ENCODE peak calls at places on chromosomes 13 and 19, in nine cellular contexts. X, L, B, S, Z, Q, O, J and C are unnamed samples.

GRCh38 chr19:5238700-5239099 is 101.9 kb downstream of the PTPRS start:
- DNase-seq in X (no peak), L (no peak), B (no peak), S (no peak), Z (no peak), Q (no peak), O (no peak), J (no peak), C (peak; percentile 78)

GRCh38 chr13:102091231-102091630 is 310.6 kb downstream of the FGF14 start:
- DNase-seq in X (no peak), L (no peak), B (no peak), S (no peak), Z (no peak), Q (peak; percentile 39), O (no peak), J (no peak), C (no peak)

GRCh38 chr19:46303702-46304397 is 7.0 kb downstream of the HIF3A start:
- DNase-seq in X (no peak), L (peak; percentile 78), B (peak; percentile 70), S (peak; percentile 54), Z (peak; percentile 83), Q (peak; percentile 57), O (no peak), J (no peak), C (peak; percentile 91)

GRCh38 chr13:77697208-77698103 is at the start of gene SLAIN1:
- DNase-seq in X (peak; percentile 87), L (peak; percentile 81), B (peak; percentile 75), S (peak; percentile 67), Z (peak; percentile 80), Q (peak; percentile 49), O (peak; percentile 61), J (peak; percentile 83), C (peak; percentile 92)

GRCh38 chr13:26186995-26187394 is 35.1 kb downstream of the RNF6 start:
- DNase-seq in X (peak; percentile 19), L (no peak), B (no peak), S (no peak), Z (no peak), Q (no peak), O (peak; percentile 7), J (no peak), C (no peak)

GRCh38 chr13:44555207-44555606 is 20.9 kb downstream of the TSC22D1 start:
- DNase-seq in X (no peak), L (no peak), B (no peak), S (no peak), Z (no peak), Q (no peak), O (no peak), J (no peak), C (no peak)

GRCh38 chr13:38979891-38980627 is 10.6 kb downstream of the STOML3 start:
- DNase-seq in X (no peak), L (peak; percentile 59), B (no peak), S (no peak), Z (no peak), Q (no peak), O (no peak), J (no peak), C (no peak)

GRCh38 chr13:75813323-75813722 is 177.2 kb downstream of the LMO7 start:
- DNase-seq in X (no peak), L (peak; percentile 40), B (no peak), S (no peak), Z (no peak), Q (no peak), O (no peak), J (no peak), C (no peak)

GRCh38 chr19:30666301-30666803 is 294.2 kb downstream of the ZNF536 start:
- DNase-seq in X (no peak), L (no peak), B (no peak), S (no peak), Z (no peak), Q (peak; percentile 48), O (peak; percentile 22), J (no peak), C (no peak)

GRCh38 chr19:16327501-16327900 is 2.9 kb downstream of the KLF2 start:
- DNase-seq in X (peak; percentile 40), L (no peak), B (no peak), S (no peak), Z (no peak), Q (no peak), O (no peak), J (no peak), C (peak; percentile 58)

GRCh38 chr13:25574437-25575426 is 203.0 kb downstream of the ATP8A2 start:
- DNase-seq in X (peak; percentile 44), L (peak; percentile 71), B (no peak), S (peak; percentile 72), Z (peak; percentile 71), Q (peak; percentile 74), O (peak; percentile 80), J (no peak), C (peak; percentile 60)

GRCh38 chr13:106276876-106277275 is 258.6 kb downstream of the EFNB2 start:
- DNase-seq in X (no peak), L (no peak), B (no peak), S (no peak), Z (no peak), Q (no peak), O (no peak), J (no peak), C (no peak)

GRCh38 chr13:106274551-106275208 is 260.8 kb downstream of the EFNB2 start:
- DNase-seq in X (no peak), L (no peak), B (no peak), S (no peak), Z (no peak), Q (no peak), O (no peak), J (no peak), C (no peak)

GRCh38 chr13:106281426-106281825 is 254.0 kb downstream of the EFNB2 start:
- DNase-seq in X (no peak), L (no peak), B (no peak), S (no peak), Z (no peak), Q (no peak), O (no peak), J (no peak), C (no peak)

GRCh38 chr13:106275441-106276032 is 259.9 kb downstream of the EFNB2 start:
- DNase-seq in X (no peak), L (no peak), B (no peak), S (no peak), Z (no peak), Q (no peak), O (no peak), J (no peak), C (no peak)

DNA sequence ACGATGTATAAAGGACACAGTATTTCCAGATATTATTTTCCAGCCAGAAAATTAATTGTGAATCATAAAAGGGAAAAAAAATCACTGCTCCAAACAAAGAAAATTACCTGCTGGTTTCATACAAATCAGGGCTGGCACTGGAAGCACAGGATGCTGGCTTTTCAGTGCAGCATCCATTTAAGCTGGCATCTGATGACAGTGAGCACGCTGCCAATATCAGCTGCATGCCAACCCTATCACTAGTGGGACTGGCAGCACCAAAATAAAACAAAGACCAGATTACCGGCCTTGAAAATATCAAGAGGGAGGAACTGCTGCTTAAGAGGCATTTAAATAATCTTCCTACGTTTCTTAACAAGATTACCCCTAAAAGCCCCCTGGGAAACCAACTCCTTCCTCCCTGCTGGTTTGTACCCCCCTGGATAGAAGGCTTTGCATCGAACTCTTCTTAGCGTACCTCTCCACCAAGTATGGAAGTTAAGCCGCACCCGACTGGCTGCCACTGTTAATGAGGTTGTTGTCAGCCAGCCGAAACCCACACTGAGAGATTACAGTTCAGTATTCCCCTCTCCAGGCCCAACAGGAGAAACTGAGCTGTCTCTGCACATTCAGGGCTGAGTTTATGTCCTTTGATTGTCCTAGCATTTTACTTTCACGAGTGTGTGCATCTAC is 257.8 kb downstream of the EFNB2 start:
- DNase-seq in X (no peak), L (no peak), B (no peak), S (no peak), Z (no peak), Q (no peak), O (no peak), J (no peak), C (no peak)
- TF ChIP-seq POLR2A in X (no peak), L (no peak), B (no peak), S (no peak), Z (no peak), Q (no peak), O (no peak), J (no peak), C (no peak)

GRCh38 chr13:27959976-27960361 is 9.1 kb downstream of the CDX2 start:
- DNase-seq in X (no peak), L (no peak), B (no peak), S (no peak), Z (no peak), Q (no peak), O (no peak), J (no peak), C (no peak)
- H3K4me3 ChIP-seq in X (no peak overlapping the region), L (no peak overlapping the region), B (no peak overlapping the region), S (peak overlapping the region; percentile 59), Z (no peak overlapping the region), Q (peak overlapping the region; percentile 58), O (no peak overlapping the region), J (peak overlapping the region; percentile 45), C (no peak overlapping the region)

DNA sequence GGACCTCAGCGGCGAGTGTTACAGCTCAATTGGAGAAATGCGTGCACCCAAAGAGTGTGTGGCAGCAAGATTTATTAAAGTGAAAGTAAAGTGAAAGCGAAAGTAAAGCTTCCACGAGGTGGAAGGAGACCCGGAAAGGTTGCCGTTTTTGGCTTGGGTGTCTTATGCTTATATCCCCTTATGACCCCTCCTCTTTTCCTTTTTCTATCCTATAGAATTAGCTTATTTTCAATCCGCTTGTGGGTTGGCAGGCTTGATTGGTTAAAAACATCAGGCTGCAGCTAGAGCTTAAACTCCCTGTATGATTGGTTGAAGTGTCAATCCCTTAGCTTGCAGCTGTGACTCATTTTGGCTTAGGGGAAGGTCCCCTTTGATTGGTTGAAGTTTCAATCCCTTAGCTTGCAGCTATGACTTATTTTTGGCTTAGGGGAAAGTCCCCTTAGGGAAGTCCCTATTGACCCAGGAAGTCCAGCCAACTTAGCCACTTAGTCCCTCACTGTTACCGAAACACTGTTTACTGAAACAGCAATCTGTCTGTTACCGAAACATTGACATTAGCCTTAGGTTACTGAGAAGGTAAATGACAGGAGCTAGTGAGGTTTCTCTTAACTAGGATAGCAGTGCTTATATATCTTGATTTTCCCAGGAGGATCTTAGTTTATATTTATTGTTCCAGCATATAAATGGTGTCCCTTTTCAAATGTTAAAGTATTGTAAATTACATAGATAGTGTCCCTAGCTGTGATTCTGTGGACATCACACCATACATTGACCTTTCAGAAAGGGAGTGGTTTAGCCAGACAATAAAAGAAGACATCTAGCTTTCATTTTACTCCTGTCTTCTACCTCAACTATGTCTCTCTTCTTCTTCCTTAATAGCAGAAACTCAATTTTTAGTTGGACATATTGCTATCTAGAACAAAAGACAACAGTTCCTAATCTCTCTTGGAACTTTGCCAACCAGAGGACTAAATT is 575.8 kb downstream of the DACH1 start:
- DNase-seq in X (no peak), L (peak; percentile 28), B (peak; percentile 11), S (no peak), Z (peak; percentile 73), Q (peak; percentile 73), O (peak; percentile 25), J (no peak), C (no peak)
- H3K27ac ChIP-seq in X (no peak overlapping the region), L (peak overlapping the region; percentile 56), B (no peak overlapping the region), S (peak overlapping the region; percentile 49), Z (peak overlapping the region; percentile 56), Q (no peak overlapping the region), O (no peak overlapping the region), J (no peak overlapping the region), C (peak overlapping the region; percentile 36)

DNA sequence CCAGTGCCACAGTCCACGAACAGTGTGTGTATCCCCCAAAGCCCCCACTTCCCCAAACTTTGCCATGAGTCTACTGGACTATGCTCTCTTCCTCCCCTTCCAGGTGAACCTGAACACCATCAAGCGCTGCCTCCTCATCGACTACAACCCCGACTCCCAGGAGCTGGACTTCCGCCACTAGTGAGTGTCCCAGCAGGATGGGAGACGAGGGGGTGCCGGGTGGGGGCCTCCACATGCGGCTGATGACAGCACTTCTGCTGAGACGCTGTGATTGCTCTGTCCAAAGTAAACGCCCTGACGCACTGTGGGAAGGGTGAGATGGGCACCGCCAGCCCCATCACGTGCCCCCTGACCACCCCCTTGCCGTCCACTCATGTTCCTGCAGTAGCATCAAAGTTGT is 2.0 kb upstream of the P2RY11 start:
- DNase-seq in X (no peak), L (no peak), B (no peak), S (no peak), Z (no peak), Q (no peak), O (no peak), J (no peak), C (no peak)
- TF ChIP-seq POLR2A in X (no peak), L (no peak), B (no peak), S (no peak), Z (no peak), Q (no peak), O (no peak), J (no peak), C (no peak)